ENCODE peak calls at places on chromosomes 1 and 21, in four cellular contexts. R is lower lobe of right lung, Z is K562, Q is WERI-Rb-1. C is an unnamed sample.

GRCh38 chr1:41362357-41362721 is 1.1 kb downstream of the FOXO6 start:
- DNase-seq in R (no peak), Z (no peak), Q (no peak), C (no peak)

GRCh38 chr1:106072909-106073600 is 983.4 kb upstream of the PRMT6 start:
- DNase-seq in R (no peak), Z (no peak), Q (no peak), C (no peak)

GRCh38 chr1:203346060-203346754 is 4.7 kb downstream of the FMOD start:
- DNase-seq in R (no peak), Z (no peak), Q (no peak), C (no peak)

GRCh38 chr1:167713330-167714081 is 8.3 kb upstream of the MPZL1 start:
- DNase-seq in R (no peak), Z (no peak), Q (no peak), C (peak; percentile 37)

GRCh38 chr1:203306970-203307541 is 1.7 kb downstream of the BTG2 start:
- DNase-seq in R (no peak), Z (no peak), Q (no peak), C (no peak)

GRCh38 chr1:37338658-37339057 is 135.7 kb upstream of the ZC3H12A start:
- DNase-seq in R (no peak), Z (no peak), Q (no peak), C (no peak)

GRCh38 chr1:117147856-117148588 is 26.5 kb upstream of the TRIM45 start:
- DNase-seq in R (no peak), Z (no peak), Q (no peak), C (no peak)

GRCh38 chr1:166166400-166166699 is 451 bp downstream of the FAM78B start:
- DNase-seq in R (no peak), Z (no peak), Q (no peak), C (no peak)

GRCh38 chr1:23020731-23021130 is 1.5 kb downstream of the KDM1A start:
- DNase-seq in R (no peak), Z (no peak), Q (no peak), C (no peak)

GRCh38 chr1:156421062-156421938 is 52.3 kb downstream of the RHBG start:
- DNase-seq in R (peak; percentile 76), Z (peak; percentile 98), Q (peak; percentile 94), C (peak; percentile 89)

GRCh38 chr1:151990058-151990855 is 3.4 kb downstream of the S100A10 start:
- DNase-seq in R (no peak), Z (no peak), Q (no peak), C (no peak)

GRCh38 chr1:151986501-151987190 is 7.0 kb downstream of the S100A10 start:
- DNase-seq in R (no peak), Z (no peak), Q (no peak), C (no peak)

GRCh38 chr1:151990856-151991198 is 2.8 kb downstream of the S100A10 start:
- DNase-seq in R (no peak), Z (no peak), Q (no peak), C (peak; percentile 68)

GRCh38 chr1:151989131-151989868 is 4.4 kb downstream of the S100A10 start:
- DNase-seq in R (peak; percentile 80), Z (no peak), Q (no peak), C (peak; percentile 84)

GRCh38 chr1:151988405-151988851 is 5.2 kb downstream of the S100A10 start:
- DNase-seq in R (no peak), Z (peak; percentile 39), Q (no peak), C (peak; percentile 85)
- H3K27ac ChIP-seq in R (peak overlapping the region; percentile 98), Z (no peak overlapping the region), Q (no peak overlapping the region), C (no peak overlapping the region)

GRCh38 chr1:6624712-6625578 is at the start of gene THAP3:
- DNase-seq in R (peak; percentile 91), Z (peak; percentile 96), Q (peak; percentile 90), C (peak; percentile 91)
- TF ChIP-seq CTCF in R (peak; percentile 24), Z (peak; percentile 29), Q (peak; percentile 41), C (no peak)

GRCh38 chr21:44823179-44823654 is 5.4 kb upstream of the SUMO3 start:
- DNase-seq in R (no peak), Z (no peak), Q (no peak), C (no peak)
- H3K9me3 ChIP-seq in R (peaks cover 27% of the 10 kb centered on the region), Z (peaks cover 26% of the 10 kb centered on the region), Q (peaks cover 57% of the 10 kb centered on the region), C (no peaks in the 10 kb centered on the region)

GRCh38 chr21:45618287-45618686 is 25.2 kb upstream of the PCBP3 start:
- DNase-seq in R (no peak), Z (no peak), Q (peak; percentile 99), C (no peak)
- H3K27ac ChIP-seq in R (no peak overlapping the region), Z (no peak overlapping the region), Q (peak overlapping the region; percentile 9), C (no peak overlapping the region)

DNA sequence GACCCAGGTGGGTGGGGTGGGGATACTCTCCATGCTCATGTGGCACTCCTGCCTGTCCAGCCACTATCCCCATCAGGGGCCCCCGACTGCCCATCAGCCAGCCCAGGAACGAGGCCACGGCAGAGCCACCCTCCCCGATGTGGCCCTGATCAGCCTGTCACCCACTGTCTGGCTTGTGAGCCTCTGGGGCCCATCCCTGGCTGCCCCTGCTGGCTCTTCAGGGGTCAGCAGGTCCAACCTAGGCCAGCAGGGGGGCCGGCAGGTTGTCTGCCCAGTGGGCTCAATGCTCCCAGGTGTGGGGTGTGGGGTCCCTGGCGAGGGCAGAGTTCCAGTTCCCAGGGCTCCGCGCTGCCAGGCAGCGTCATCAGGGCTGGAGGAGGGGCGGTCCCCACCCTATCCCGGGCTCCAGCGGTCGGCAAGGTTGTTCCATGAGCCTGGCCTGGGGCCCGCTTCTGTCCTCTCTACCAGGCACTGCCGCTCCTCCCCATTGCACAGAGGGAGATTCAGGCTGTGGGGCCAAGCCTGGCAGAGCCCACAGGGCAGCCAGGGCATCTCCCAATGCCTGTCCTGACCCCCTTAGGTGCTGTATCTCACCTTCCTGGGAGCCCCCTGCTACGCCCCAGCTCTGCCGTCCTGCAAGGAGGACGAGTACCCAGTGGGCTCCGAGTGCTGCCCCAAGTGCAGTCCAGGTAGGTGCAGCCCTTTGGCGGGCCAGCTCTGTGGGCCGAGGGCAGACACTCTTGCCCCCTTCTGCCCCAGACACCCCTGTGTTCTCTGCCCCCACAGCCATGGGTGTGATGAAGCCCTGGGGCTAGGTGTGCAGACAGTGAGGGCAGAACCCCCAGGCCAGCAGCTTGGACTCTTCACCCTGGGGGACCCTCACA is 1.2 kb downstream of the TNFRSF14 start:
- DNase-seq in R (no peak), Z (no peak), Q (no peak), C (no peak)
- TF ChIP-seq CTCF in R (no peak), Z (peak; percentile 35), Q (peak; percentile 11), C (no peak)

GRCh38 chr1:152760551-152761190 is 2.8 kb downstream of the KPRP start:
- DNase-seq in R (no peak), Z (no peak), Q (no peak), C (no peak)

GRCh38 chr1:152757747-152758146 is at the start of gene KPRP:
- DNase-seq in R (no peak), Z (no peak), Q (no peak), C (no peak)

GRCh38 chr1:152761609-152762213 is 3.9 kb downstream of the KPRP start:
- DNase-seq in R (no peak), Z (no peak), Q (no peak), C (no peak)

GRCh38 chr1:152758636-152759035 is 811 bp downstream of the KPRP start:
- DNase-seq in R (no peak), Z (no peak), Q (no peak), C (no peak)

GRCh38 chr1:152759453-152760173 is 1.8 kb downstream of the KPRP start:
- DNase-seq in R (no peak), Z (no peak), Q (no peak), C (no peak)
- H3K9me3 ChIP-seq in R (no peaks in the 10 kb centered on the region), Z (no peaks in the 10 kb centered on the region), Q (peaks cover 2% of the 10 kb centered on the region), C (no peaks in the 10 kb centered on the region)

DNA sequence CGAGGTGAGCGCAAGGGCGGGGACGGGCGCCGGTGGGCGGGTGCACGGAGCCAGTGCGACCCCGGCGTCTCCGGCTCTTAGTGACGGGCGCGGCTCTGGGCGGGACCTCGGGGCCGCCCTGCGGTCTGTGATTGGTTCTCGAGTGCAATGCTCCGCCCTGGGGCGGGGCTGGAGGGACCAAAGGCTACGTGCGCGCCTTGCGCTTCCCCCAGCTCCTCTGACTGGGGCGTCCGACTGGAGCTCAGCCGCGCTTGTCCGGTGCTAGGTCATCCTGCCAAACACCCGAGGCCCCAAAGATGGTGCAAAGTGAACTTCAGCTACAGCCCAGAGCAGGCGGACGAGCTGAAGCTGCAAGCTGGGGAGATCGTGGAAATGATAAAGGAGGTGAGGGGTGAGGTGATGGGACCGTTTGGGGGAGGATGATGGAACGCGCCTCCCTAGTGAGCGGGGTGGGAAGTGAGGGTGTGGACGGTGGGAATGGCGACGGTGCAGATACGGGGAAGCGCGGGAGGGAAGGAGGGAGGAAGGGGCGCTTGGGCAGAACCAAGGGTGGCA is 811 bp downstream of the SH3D21 start:
- DNase-seq in R (peak; percentile 93), Z (peak; percentile 99), Q (peak; percentile 95), C (peak; percentile 98)
- H3K27ac ChIP-seq in R (peak overlapping the region; percentile 92), Z (no peak overlapping the region), Q (peak overlapping the region; percentile 76), C (peak overlapping the region; percentile 92)

C was measured in cardiac muscle cell.